ENCODE peak calls at places on chromosome 16, in eight cellular contexts. L, O, P, U, X, E, Y and J are unnamed samples.
A peak's percentile ranks its signal among the peaks of the same experiment; 100 is the strongest.

GRCh38 chr16:53224932-53225533 is 170.2 kb downstream of the CHD9 start:
- DNase-seq in L (no peak), P (no peak), X (no peak), E (no peak), U (peak; percentile 19), O (no peak), Y (no peak), J (no peak)

GRCh38 chr16:49436181-49436580 is 62.6 kb downstream of the C16orf78 start:
- DNase-seq in X (no peak), L (no peak), U (no peak), Y (no peak), P (no peak), O (no peak), E (no peak), J (no peak)

GRCh38 chr16:20792216-20792615 is 14.1 kb downstream of the ERI2 start:
- DNase-seq in U (no peak), O (no peak), P (no peak), Y (no peak), X (no peak), L (no peak), E (no peak), J (no peak)

GRCh38 chr16:50942143-50942542 is 200.3 kb downstream of the CYLD start:
- DNase-seq in U (no peak), X (no peak), P (no peak), Y (no peak), O (no peak), E (no peak), L (no peak), J (no peak)

GRCh38 chr16:29962344-29962994 is 590 bp downstream of the TMEM219 start:
- DNase-seq in P (no peak), X (no peak), O (no peak), L (no peak), U (no peak), Y (no peak), E (no peak), J (peak; percentile 19)

GRCh38 chr16:11679250-11679649 is 11.0 kb downstream of the SNN start:
- DNase-seq in Y (no peak), L (no peak), E (no peak), X (no peak), P (no peak), O (peak; percentile 75), U (peak; percentile 51), J (no peak)

GRCh38 chr16:88914750-88915368 is 48.4 kb upstream of the PABPN1L start:
- DNase-seq in P (no peak), X (no peak), Y (no peak), E (no peak), U (no peak), L (no peak), O (no peak), J (no peak)

GRCh38 chr16:24738895-24739294 is 9.4 kb downstream of the TNRC6A start:
- DNase-seq in Y (no peak), U (no peak), O (no peak), X (no peak), L (no peak), E (no peak), P (no peak), J (no peak)

GRCh38 chr16:86072328-86073102 is 173.6 kb downstream of the IRF8 start:
- DNase-seq in U (peak; percentile 28), Y (peak; percentile 68), O (peak; percentile 33), P (peak; percentile 65), E (peak; percentile 80), L (peak; percentile 49), X (peak; percentile 73), J (peak; percentile 66)

GRCh38 chr16:80733366-80733901 is 71.0 kb downstream of the CDYL2 start:
- DNase-seq in L (no peak), O (no peak), Y (no peak), X (no peak), P (no peak), E (no peak), U (no peak), J (peak; percentile 10)

GRCh38 chr16:66274335-66275110 is 92.0 kb upstream of the CDH5 start:
- DNase-seq in O (no peak), U (peak; percentile 50), P (no peak), E (no peak), X (no peak), Y (peak; percentile 32), L (no peak), J (peak; percentile 51)

GRCh38 chr16:66278111-66278531 is 88.4 kb upstream of the CDH5 start:
- DNase-seq in O (no peak), E (no peak), X (peak; percentile 93), L (no peak), P (no peak), Y (no peak), U (no peak), J (peak; percentile 86)

GRCh38 chr16:66277311-66278070 is 89.0 kb upstream of the CDH5 start:
- DNase-seq in X (no peak), Y (no peak), P (no peak), L (no peak), O (no peak), E (no peak), U (no peak), J (no peak)

GRCh38 chr16:66273644-66274334 is 92.7 kb upstream of the CDH5 start:
- DNase-seq in Y (no peak), U (no peak), L (no peak), P (no peak), O (no peak), X (peak; percentile 31), E (no peak), J (peak; percentile 43)

GRCh38 chr16:66275795-66276428 is 90.6 kb upstream of the CDH5 start:
- DNase-seq in O (no peak), X (peak; percentile 84), L (peak; percentile 49), Y (peak; percentile 67), P (peak; percentile 15), E (peak; percentile 47), U (peak; percentile 48), J (peak; percentile 78)
- TF ChIP-seq CTCF in O (peak; percentile 44), X (peak; percentile 79), L (peak; percentile 80), Y (peak; percentile 73), P (peak; percentile 63), E (peak; percentile 34), U (peak; percentile 80), J (peak; percentile 76)

GRCh38 chr16:56828641-56829040 is 36.4 kb upstream of the SLC12A3 start:
- DNase-seq in X (no peak), Y (no peak), P (no peak), E (no peak), U (no peak), O (no peak), L (no peak), J (no peak)

GRCh38 chr16:56824804-56825203 is 40.2 kb upstream of the SLC12A3 start:
- DNase-seq in P (no peak), U (no peak), E (no peak), L (no peak), Y (no peak), O (no peak), X (no peak), J (no peak)

GRCh38 chr16:56825821-56826220 is 39.2 kb upstream of the SLC12A3 start:
- DNase-seq in X (no peak), P (no peak), E (no peak), U (no peak), L (no peak), Y (no peak), O (no peak), J (no peak)

GRCh38 chr16:56822966-56823739 is 41.9 kb upstream of the SLC12A3 start:
- DNase-seq in L (no peak), Y (no peak), O (no peak), U (no peak), E (no peak), X (no peak), P (no peak), J (no peak)

GRCh38 chr16:56824335-56824734 is 40.7 kb upstream of the SLC12A3 start:
- DNase-seq in U (peak; percentile 18), P (no peak), X (no peak), E (no peak), L (no peak), O (no peak), Y (no peak), J (no peak)
- TF ChIP-seq CTCF in U (peak; percentile 12), P (no peak), X (no peak), E (no peak), L (no peak), O (peak; percentile 14), Y (no peak), J (no peak)

GRCh38 chr16:68368602-68368944 is 57.8 kb downstream of the PRMT7 start:
- DNase-seq in E (no peak), P (no peak), X (no peak), U (peak; percentile 70), L (peak; percentile 67), Y (no peak), O (no peak), J (no peak)

GRCh38 chr16:68367891-68368601 is 57.2 kb downstream of the PRMT7 start:
- DNase-seq in X (no peak), U (peak; percentile 67), L (peak; percentile 80), Y (no peak), E (no peak), O (no peak), P (no peak), J (no peak)

GRCh38 chr16:68367440-68367839 is 56.6 kb downstream of the PRMT7 start:
- DNase-seq in U (no peak), Y (no peak), L (no peak), E (no peak), P (no peak), X (no peak), O (no peak), J (no peak)

GRCh38 chr16:68366062-68366461 is 55.2 kb downstream of the PRMT7 start:
- DNase-seq in X (no peak), Y (no peak), U (no peak), P (no peak), L (no peak), E (no peak), O (no peak), J (no peak)

GRCh38 chr16:68367034-68367433 is 56.2 kb downstream of the PRMT7 start:
- DNase-seq in L (peak; percentile 80), E (peak; percentile 62), X (peak; percentile 67), O (peak; percentile 41), P (no peak), Y (peak; percentile 16), U (no peak), J (peak; percentile 57)
- TF ChIP-seq CTCF in L (peak; percentile 72), E (peak; percentile 48), X (peak; percentile 53), O (peak; percentile 42), P (peak; percentile 53), Y (peak; percentile 66), U (peak; percentile 26), J (peak; percentile 32)

GRCh38 chr16:27268376-27269299 is at the start of gene NSMCE1:
- DNase-seq in Y (peak; percentile 91), O (peak; percentile 97), E (peak; percentile 81), P (peak; percentile 99), U (peak; percentile 95), L (peak; percentile 97), X (peak; percentile 98), J (peak; percentile 96)
- TF ChIP-seq CTCF in Y (no peak), O (peak; percentile 3), E (no peak), P (peak; percentile 40), U (no peak), L (peak; percentile 39), X (peak; percentile 32), J (no peak)

DNA sequence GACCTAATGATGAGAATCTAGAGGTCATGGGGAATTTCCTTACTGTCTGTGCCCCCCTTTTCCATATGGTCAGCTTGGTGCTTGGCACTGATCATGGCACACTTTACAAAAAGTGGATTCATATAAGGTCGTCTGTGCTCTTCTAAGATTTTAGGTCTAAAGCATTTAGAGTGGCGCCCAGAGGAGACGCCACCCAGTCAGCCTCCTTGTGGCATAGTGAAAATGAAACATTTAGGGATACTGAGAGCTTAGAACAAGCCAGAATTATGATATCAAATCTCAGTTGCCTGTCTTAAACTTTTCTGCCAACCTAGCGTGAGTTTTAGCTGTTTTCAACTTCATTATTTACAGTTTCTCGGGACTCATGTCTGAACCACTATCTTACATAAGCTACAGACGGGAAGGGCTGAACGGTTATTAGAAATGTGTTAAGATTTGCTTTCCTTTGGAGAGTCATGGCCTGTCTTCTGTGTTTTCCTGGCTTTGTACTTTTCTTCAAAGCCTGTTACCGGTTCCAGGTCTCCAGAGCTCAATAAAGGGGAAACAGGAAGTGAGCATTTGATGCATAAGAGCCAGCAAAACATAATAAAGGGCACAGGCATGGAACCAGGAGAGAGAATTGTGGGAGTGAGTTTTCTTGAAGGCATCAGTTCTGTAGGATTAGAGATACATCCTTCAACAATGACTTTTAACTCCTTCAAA is 13.7 kb downstream of the ZNRF1 start:
- DNase-seq in O (no peak), U (no peak), E (no peak), X (no peak), Y (no peak), P (no peak), L (no peak), J (no peak)
- TF ChIP-seq CTCF in O (no peak), U (no peak), E (no peak), X (no peak), Y (no peak), P (no peak), L (no peak), J (no peak)